ENCODE peak calls at places on chromosomes 2 and 18, in four cellular contexts. L, J, H and T are unnamed samples.

GRCh38 chr2:149218500-149218899 is 111.9 kb upstream of the LYPD6 start:
- DNase-seq in H (no peak), L (no peak), J (no peak), T (no peak)

GRCh38 chr2:7992612-7993596 is 689.0 kb upstream of the ID2 start:
- DNase-seq in H (no peak), J (no peak), L (no peak), T (no peak)

GRCh38 chr2:226847511-226847910 is 11.7 kb downstream of the RHBDD1 start:
- DNase-seq in L (no peak), H (no peak), J (no peak), T (no peak)

GRCh38 chr2:239717706-239718105 is 307.4 kb downstream of the NDUFA10 start:
- DNase-seq in J (no peak), L (no peak), H (no peak), T (no peak)

GRCh38 chr2:55948176-55948921 is 24.8 kb upstream of the EFEMP1 start:
- DNase-seq in H (no peak), J (no peak), L (no peak), T (no peak)

GRCh38 chr18:23716516-23716915 is 27.3 kb downstream of the LAMA3 start:
- DNase-seq in H (peak; percentile 81), L (no peak), J (peak; percentile 52), T (no peak)

GRCh38 chr2:159773426-159773825 is 24.6 kb downstream of the CD302 start:
- DNase-seq in L (no peak), H (no peak), J (no peak), T (no peak)

GRCh38 chr2:28709101-28709500 is 42.5 kb upstream of the PPP1CB start:
- DNase-seq in L (no peak), H (no peak), J (no peak), T (no peak)

GRCh38 chr2:196970089-196970488 is 43.6 kb upstream of the PGAP1 start:
- DNase-seq in J (no peak), L (no peak), H (no peak), T (no peak)

GRCh38 chr18:44895176-44895798 is 214.6 kb downstream of the SETBP1 start:
- DNase-seq in J (peak; percentile 7), H (no peak), L (no peak), T (peak; percentile 61)

GRCh38 chr2:46981662-46982351 is 66.2 kb upstream of the MCFD2 start:
- DNase-seq in J (no peak), L (no peak), H (no peak), T (no peak)

GRCh38 chr18:40056085-40056484 is 1898.9 kb upstream of the PIK3C3 start:
- DNase-seq in J (no peak), H (no peak), L (no peak), T (no peak)